ENCODE peak calls at places on chromosomes 1 and 21, in six cellular contexts. P is stimulated activated CD8-positive, alpha-beta memory T cell treated with anti-CD3 and anti-CD28 coated beads, Interleukin-7, amount 100 ng/mL, for 24 hours; E is amniotic epithelial cell; H is WTC11; Z is amniotic stem cell; C is RWPE1. V is an unnamed sample.

GRCh38 chr1:185565314-185565713 is 168.9 kb upstream of the HMCN1 start:
- DNase-seq in P (no peak), E (peak), H (no peak), Z (no peak), C (peak), V (no peak)

GRCh38 chr1:34474566-34474965 is 280.3 kb upstream of the GJB5 start:
- DNase-seq in P (no peak), E (no peak), H (no peak), Z (no peak), C (no peak), V (no peak)

GRCh38 chr1:114091711-114092110 is 62.0 kb downstream of the SYT6 start:
- DNase-seq in P (no peak), E (no peak), H (no peak), Z (no peak), C (no peak), V (no peak)

GRCh38 chr1:20484526-20485462 is 1.2 kb downstream of the CAMK2N1 start:
- DNase-seq in P (no peak), E (no peak), H (no peak), Z (no peak), C (no peak), V (peak)

GRCh38 chr1:983736-984475 is 2.0 kb upstream of the PERM1 start:
- DNase-seq in P (peak), E (no peak), H (peak), Z (no peak), C (peak), V (peak)

GRCh38 chr21:43287974-43288755 is 119.4 kb downstream of the CRYAA start:
- DNase-seq in P (no peak), E (no peak), H (no peak), Z (no peak), C (no peak), V (no peak)

GRCh38 chr1:183845681-183846080 is 40.8 kb downstream of the RGL1 start:
- DNase-seq in P (no peak), E (no peak), H (no peak), Z (no peak), C (no peak), V (no peak)

GRCh38 chr1:22318279-22318983 is 133.2 kb upstream of the ZBTB40 start:
- DNase-seq in P (no peak), E (no peak), H (peak), Z (no peak), C (no peak), V (peak)

GRCh38 chr21:28579986-28580550 is 412.6 kb downstream of the LTN1 start:
- DNase-seq in P (no peak), E (peak), H (peak), Z (no peak), C (no peak), V (no peak)

GRCh38 chr1:6971048-6971447 is 185.8 kb downstream of the CAMTA1 start:
- DNase-seq in P (no peak), E (no peak), H (no peak), Z (no peak), C (no peak), V (no peak)

GRCh38 chr21:25809013-25809412 is 74.2 kb downstream of the GABPA start:
- DNase-seq in P (no peak), E (peak), H (no peak), Z (peak), C (peak), V (no peak)

GRCh38 chr1:9728451-9729295 is 77.1 kb downstream of the PIK3CD start:
- DNase-seq in P (no peak), E (no peak), H (no peak), Z (no peak), C (no peak), V (no peak)

GRCh38 chr1:178267646-178268094 is 173.8 kb downstream of the RASAL2 start:
- DNase-seq in P (no peak), E (peak), H (peak), Z (no peak), C (peak), V (no peak)

GRCh38 chr1:22825790-22826189 is 115.2 kb downstream of the EPHB2 start:
- DNase-seq in P (no peak), E (no peak), H (no peak), Z (no peak), C (no peak), V (no peak)

GRCh38 chr1:89974211-89974610 is 20.7 kb upstream of the ZNF326 start:
- DNase-seq in P (no peak), E (no peak), H (no peak), Z (no peak), C (no peak), V (no peak)

GRCh38 chr1:181129771-181130606 is 41.5 kb downstream of the IER5 start:
- DNase-seq in P (no peak), E (no peak), H (no peak), Z (no peak), C (no peak), V (no peak)

GRCh38 chr1:8878448-8879347 is at the start of gene ENO1:
- DNase-seq in P (peak), E (peak), H (peak), Z (peak), C (peak), V (peak)

GRCh38 chr1:31575373-31576140 is 758 bp upstream of the TINAGL1 start:
- DNase-seq in P (no peak), E (no peak), H (peak), Z (no peak), C (peak), V (no peak)

GRCh38 chr1:238205045-238205662 is 314.4 kb upstream of the ZP4 start:
- DNase-seq in P (no peak), E (no peak), H (no peak), Z (no peak), C (no peak), V (no peak)

GRCh38 chr1:35573198-35573775 is at the start of gene TFAP2E:
- DNase-seq in P (no peak), E (peak), H (peak), Z (no peak), C (peak), V (no peak)

GRCh38 chr1:6690186-6690585 is 11.4 kb downstream of the DNAJC11 start:
- DNase-seq in P (no peak), E (no peak), H (no peak), Z (no peak), C (no peak), V (no peak)

GRCh38 chr1:11804666-11805453 is 904 bp downstream of the MTHFR start:
- DNase-seq in P (no peak), E (peak), H (no peak), Z (no peak), C (peak), V (no peak)

GRCh38 chr1:228225165-228225710 is 17.4 kb downstream of the OBSCN start:
- DNase-seq in P (no peak), E (no peak), H (no peak), Z (no peak), C (no peak), V (no peak)

GRCh38 chr1:230105754-230106625 is 39.0 kb downstream of the GALNT2 start:
- DNase-seq in P (no peak), E (peak), H (no peak), Z (peak), C (peak), V (no peak)

GRCh38 chr1:70719164-70719563 is 308.1 kb downstream of the CTH start:
- DNase-seq in P (no peak), E (no peak), H (no peak), Z (no peak), C (no peak), V (no peak)

GRCh38 chr1:239778221-239778813 is 313.4 kb upstream of the FMN2 start:
- DNase-seq in P (no peak), E (no peak), H (no peak), Z (no peak), C (no peak), V (no peak)

GRCh38 chr1:23478896-23479790 is 4.8 kb downstream of the ASAP3 start:
- DNase-seq in P (no peak), E (peak), H (no peak), Z (no peak), C (peak), V (no peak)

GRCh38 chr1:153612111-153612754 is 704 bp downstream of the S100A16 start:
- DNase-seq in P (no peak), E (no peak), H (no peak), Z (no peak), C (no peak), V (no peak)

GRCh38 chr1:58006421-58007032 is 540.0 kb downstream of the OMA1 start:
- DNase-seq in P (no peak), E (no peak), H (peak), Z (no peak), C (no peak), V (peak)

GRCh38 chr1:236833593-236833992 is 38.5 kb downstream of the MTR start:
- DNase-seq in P (no peak), E (peak), H (no peak), Z (no peak), C (no peak), V (no peak)

GRCh38 chr1:167434306-167434705 is 84.0 kb downstream of the CD247 start:
- DNase-seq in P (no peak), E (no peak), H (no peak), Z (no peak), C (no peak), V (no peak)

V was measured in H1.